ENCODE peak calls at places on chromosome 15, in five cellular contexts. F, K, U, G and Z are unnamed samples.

GRCh38 chr15:66650433-66650832 is 51.6 kb upstream of the SMAD6 start:
- DNase-seq in F (no peak), U (no peak), K (no peak), G (no peak), Z (no peak)

GRCh38 chr15:95284933-95285401 is 1045.5 kb upstream of the NR2F2 start:
- DNase-seq in G (no peak), K (no peak), U (no peak), F (no peak), Z (no peak)

GRCh38 chr15:34650177-34650576 is 66.7 kb upstream of the GOLGA8B start:
- DNase-seq in U (peak), F (no peak), G (no peak), K (no peak), Z (no peak)

GRCh38 chr15:100922192-100923040 is 3.3 kb downstream of the LRRK1 start:
- DNase-seq in G (no peak), U (no peak), F (no peak), K (no peak), Z (no peak)

GRCh38 chr15:75070674-75071073 is 47.3 kb downstream of the PPCDC start:
- DNase-seq in U (no peak), K (no peak), F (no peak), G (no peak), Z (no peak)

GRCh38 chr15:39455502-39455991 is 125.3 kb upstream of the THBS1 start:
- DNase-seq in K (no peak), F (no peak), G (no peak), U (no peak), Z (no peak)

GRCh38 chr15:89556413-89557262 is 18.6 kb upstream of the TICRR start:
- DNase-seq in G (no peak), K (peak), F (peak), U (no peak), Z (peak)

GRCh38 chr15:29208352-29208751 is 61.3 kb downstream of the NSMCE3 start:
- DNase-seq in U (no peak), F (peak), K (no peak), G (no peak), Z (peak)

GRCh38 chr15:66452971-66453580 is 44.5 kb downstream of the SNAPC5 start:
- DNase-seq in U (no peak), F (no peak), G (no peak), K (no peak), Z (no peak)

GRCh38 chr15:39232512-39232911 is 348.4 kb upstream of the THBS1 start:
- DNase-seq in U (no peak), K (no peak), G (no peak), F (no peak), Z (no peak)

GRCh38 chr15:69293741-69294615 is 4.7 kb upstream of the PAQR5 start:
- DNase-seq in F (no peak), U (no peak), G (no peak), K (no peak), Z (no peak)

GRCh38 chr15:25674948-25675347 is 188.2 kb downstream of the ATP10A start:
- DNase-seq in U (no peak), K (no peak), F (no peak), G (no peak), Z (no peak)

GRCh38 chr15:35068861-35069260 is 16.2 kb downstream of the NANOGP8 start:
- DNase-seq in U (no peak), F (no peak), K (no peak), G (no peak), Z (no peak)